ENCODE peak calls at places on chromosomes 3 and 15, in five cellular contexts. One of them, this sample, is unnamed.

GRCh38 chr3:102979682-102980378 is 545.0 kb downstream of the ZPLD1 start:
- DNase-seq in A549: peak
- DNase-seq in WTC11: no peak
- DNase-seq in ovary: peak
- DNase-seq in epithelial cell of esophagus: peak
- DNase-seq in this sample: no peak

GRCh38 chr3:64533565-64534317 is 154.1 kb downstream of the ADAMTS9 start:
- DNase-seq in A549: peak
- DNase-seq in WTC11: peak
- DNase-seq in ovary: peak
- DNase-seq in epithelial cell of esophagus: peak
- DNase-seq in this sample: peak

GRCh38 chr15:97902140-97902780 is 58.2 kb upstream of the ARRDC4 start:
- DNase-seq in A549: no peak
- DNase-seq in WTC11: no peak
- DNase-seq in ovary: no peak
- DNase-seq in epithelial cell of esophagus: peak
- DNase-seq in this sample: no peak

GRCh38 chr15:87267798-87268197 is 988.7 kb downstream of the NTRK3 start:
- DNase-seq in A549: no peak
- DNase-seq in WTC11: no peak
- DNase-seq in ovary: no peak
- DNase-seq in epithelial cell of esophagus: peak
- DNase-seq in this sample: no peak

GRCh38 chr3:183477801-183478456 is 49.5 kb upstream of the MCF2L2 start:
- DNase-seq in A549: no peak
- DNase-seq in WTC11: no peak
- DNase-seq in ovary: no peak
- DNase-seq in epithelial cell of esophagus: peak
- DNase-seq in this sample: no peak

GRCh38 chr3:81929697-81930096 is 168.3 kb upstream of the GBE1 start:
- DNase-seq in A549: no peak
- DNase-seq in WTC11: no peak
- DNase-seq in ovary: no peak
- DNase-seq in epithelial cell of esophagus: no peak
- DNase-seq in this sample: no peak

GRCh38 chr3:124078978-124079911 is 87.3 kb upstream of the ROPN1 start:
- DNase-seq in A549: peak
- DNase-seq in WTC11: no peak
- DNase-seq in ovary: no peak
- DNase-seq in epithelial cell of esophagus: peak
- DNase-seq in this sample: peak

GRCh38 chr3:187799942-187800637 is 54.8 kb upstream of the BCL6 start:
- DNase-seq in A549: no peak
- DNase-seq in WTC11: no peak
- DNase-seq in ovary: no peak
- DNase-seq in epithelial cell of esophagus: no peak
- DNase-seq in this sample: no peak

GRCh38 chr3:42503251-42503924 is 945 bp downstream of the VIPR1 start:
- DNase-seq in A549: no peak
- DNase-seq in WTC11: no peak
- DNase-seq in ovary: no peak
- DNase-seq in epithelial cell of esophagus: no peak
- DNase-seq in this sample: no peak

GRCh38 chr3:170941551-170941950 is 33.1 kb upstream of the EIF5A2 start:
- DNase-seq in A549: no peak
- DNase-seq in WTC11: no peak
- DNase-seq in ovary: no peak
- DNase-seq in epithelial cell of esophagus: no peak
- DNase-seq in this sample: no peak

GRCh38 chr15:75059607-75060006 is 36.2 kb downstream of the PPCDC start:
- DNase-seq in A549: no peak
- DNase-seq in WTC11: no peak
- DNase-seq in ovary: no peak
- DNase-seq in epithelial cell of esophagus: no peak
- DNase-seq in this sample: no peak

GRCh38 chr3:111797035-111797717 is 61.9 kb upstream of the PHLDB2 start:
- DNase-seq in A549: no peak
- DNase-seq in WTC11: no peak
- DNase-seq in ovary: no peak
- DNase-seq in epithelial cell of esophagus: no peak
- DNase-seq in this sample: no peak

GRCh38 chr3:17494117-17494809 is 248.2 kb downstream of the TBC1D5 start:
- DNase-seq in A549: no peak
- DNase-seq in WTC11: peak
- DNase-seq in ovary: peak
- DNase-seq in epithelial cell of esophagus: no peak
- DNase-seq in this sample: no peak

GRCh38 chr3:108124337-108125150 is 33.7 kb upstream of the CD47 start:
- DNase-seq in A549: no peak
- DNase-seq in WTC11: no peak
- DNase-seq in ovary: no peak
- DNase-seq in epithelial cell of esophagus: no peak
- DNase-seq in this sample: no peak

GRCh38 chr15:68652141-68652540 is 73.3 kb downstream of the CORO2B start:
- DNase-seq in A549: no peak
- DNase-seq in WTC11: no peak
- DNase-seq in ovary: no peak
- DNase-seq in epithelial cell of esophagus: no peak
- DNase-seq in this sample: no peak

GRCh38 chr3:128907706-128908445 is 28.5 kb downstream of the ACAD9 start:
- DNase-seq in A549: no peak
- DNase-seq in WTC11: no peak
- DNase-seq in ovary: no peak
- DNase-seq in epithelial cell of esophagus: no peak
- DNase-seq in this sample: no peak

DNA sequence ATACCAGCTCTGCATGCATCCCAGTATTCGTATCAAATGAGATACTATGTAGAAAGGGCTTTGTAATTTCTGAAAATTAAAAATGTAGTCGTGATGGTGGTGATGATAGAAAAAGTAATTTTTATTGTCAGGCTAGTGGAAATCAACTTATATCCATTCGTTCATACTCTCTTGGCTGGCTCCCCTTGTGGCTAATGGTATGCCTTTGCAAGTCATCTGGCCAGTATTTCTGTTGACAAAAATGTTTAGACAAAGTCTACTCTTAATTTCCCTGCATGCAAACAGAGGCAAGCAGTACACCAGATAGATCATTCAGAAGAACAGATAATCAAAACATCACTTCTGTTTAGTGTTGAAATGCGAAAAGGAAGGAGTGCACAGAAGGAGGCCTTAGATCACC is 49.6 kb upstream of the DUT start:
- DNase-seq in A549: no peak
- DNase-seq in WTC11: no peak
- DNase-seq in ovary: no peak
- DNase-seq in epithelial cell of esophagus: no peak
- DNase-seq in this sample: no peak
- TF ChIP-seq CTCF in A549: no peak
- TF ChIP-seq CTCF in WTC11: no peak
- TF ChIP-seq CTCF in ovary: no peak
- TF ChIP-seq CTCF in epithelial cell of esophagus: no peak
- TF ChIP-seq CTCF in this sample: no peak

GRCh38 chr3:146817705-146818104 is 212.6 kb upstream of the PLSCR5 start:
- DNase-seq in A549: no peak
- DNase-seq in WTC11: no peak
- DNase-seq in ovary: no peak
- DNase-seq in epithelial cell of esophagus: peak
- DNase-seq in this sample: no peak
- TF ChIP-seq CTCF in A549: peak
- TF ChIP-seq CTCF in WTC11: no peak
- TF ChIP-seq CTCF in ovary: no peak
- TF ChIP-seq CTCF in epithelial cell of esophagus: peak
- TF ChIP-seq CTCF in this sample: no peak

GRCh38 chr15:88430051-88430450 is 37.1 kb downstream of the MRPL46 start:
- DNase-seq in A549: no peak
- DNase-seq in WTC11: no peak
- DNase-seq in ovary: no peak
- DNase-seq in epithelial cell of esophagus: no peak
- DNase-seq in this sample: no peak
- TF ChIP-seq CTCF in A549: no peak
- TF ChIP-seq CTCF in WTC11: no peak
- TF ChIP-seq CTCF in ovary: no peak
- TF ChIP-seq CTCF in epithelial cell of esophagus: no peak
- TF ChIP-seq CTCF in this sample: no peak

GRCh38 chr15:38991701-38992100 is 427.1 kb upstream of the RASGRP1 start:
- DNase-seq in A549: no peak
- DNase-seq in WTC11: no peak
- DNase-seq in ovary: no peak
- DNase-seq in epithelial cell of esophagus: no peak
- DNase-seq in this sample: no peak

GRCh38 chr15:38994310-38994709 is 429.7 kb upstream of the RASGRP1 start:
- DNase-seq in A549: no peak
- DNase-seq in WTC11: no peak
- DNase-seq in ovary: no peak
- DNase-seq in epithelial cell of esophagus: no peak
- DNase-seq in this sample: no peak

GRCh38 chr15:38996111-38996541 is 431.5 kb upstream of the RASGRP1 start:
- DNase-seq in A549: no peak
- DNase-seq in WTC11: no peak
- DNase-seq in ovary: no peak
- DNase-seq in epithelial cell of esophagus: peak
- DNase-seq in this sample: no peak

GRCh38 chr15:38992541-38993334 is 428.1 kb upstream of the RASGRP1 start:
- DNase-seq in A549: no peak
- DNase-seq in WTC11: no peak
- DNase-seq in ovary: no peak
- DNase-seq in epithelial cell of esophagus: no peak
- DNase-seq in this sample: no peak

GRCh38 chr15:38991126-38991525 is 426.5 kb upstream of the RASGRP1 start:
- DNase-seq in A549: no peak
- DNase-seq in WTC11: no peak
- DNase-seq in ovary: no peak
- DNase-seq in epithelial cell of esophagus: peak
- DNase-seq in this sample: peak
- TF ChIP-seq CTCF in A549: peak
- TF ChIP-seq CTCF in WTC11: peak
- TF ChIP-seq CTCF in ovary: no peak
- TF ChIP-seq CTCF in epithelial cell of esophagus: peak
- TF ChIP-seq CTCF in this sample: peak

This sample was measured in endothelial cell.